ENCODE peak calls at places on chromosome 15, in five cellular contexts. N, R, M, D and T are unnamed samples.

GRCh38 chr15:24269166-24269571 is 406.4 kb upstream of the NPAP1 start:
- DNase-seq in R (no peak), N (peak; percentile 41), D (no peak), M (no peak), T (no peak)

GRCh38 chr15:63996794-63997357 is 49.4 kb downstream of the DAPK2 start:
- DNase-seq in M (no peak), R (no peak), D (no peak), N (no peak), T (no peak)

GRCh38 chr15:70539912-70540520 is 223.3 kb downstream of the UACA start:
- DNase-seq in M (no peak), D (no peak), N (no peak), R (no peak), T (no peak)

GRCh38 chr15:43433160-43433559 is 59.8 kb downstream of the TP53BP1 start:
- DNase-seq in R (no peak), N (no peak), D (no peak), M (no peak), T (no peak)

GRCh38 chr15:51082246-51082645 is 12.5 kb downstream of the TNFAIP8L3 start:
- DNase-seq in M (no peak), N (no peak), D (no peak), R (no peak), T (no peak)

GRCh38 chr15:32671339-32672325 is 30.1 kb downstream of the SCG5 start:
- DNase-seq in N (no peak), M (no peak), R (no peak), D (no peak), T (no peak)

GRCh38 chr15:77644543-77645247 is 12.0 kb upstream of the LINGO1 start:
- DNase-seq in D (no peak), R (no peak), N (no peak), M (no peak), T (no peak)

GRCh38 chr15:90025461-90026033 is 24.4 kb downstream of the ZNF710 start:
- DNase-seq in D (no peak), R (no peak), N (no peak), M (peak; percentile 34), T (no peak)

GRCh38 chr15:100836501-100836900 is 43.1 kb upstream of the ALDH1A3 start:
- DNase-seq in N (no peak), D (no peak), M (peak; percentile 82), R (no peak), T (no peak)

GRCh38 chr15:69222002-69222474 is 61.6 kb downstream of the GLCE start:
- DNase-seq in D (no peak), R (no peak), M (no peak), N (peak; percentile 25), T (no peak)

GRCh38 chr15:67096536-67097294 is 31.3 kb downstream of the SMAD3 start:
- DNase-seq in N (no peak), D (no peak), R (no peak), M (no peak), T (no peak)
- H3K4me3 ChIP-seq in N (no peak overlapping the region), D (no peak overlapping the region), R (no peak overlapping the region), M (no peak overlapping the region), T (no peak overlapping the region)

GRCh38 chr15:73862276-73862675 is 11.1 kb upstream of the TBC1D21 start:
- DNase-seq in M (no peak), N (no peak), D (no peak), R (no peak), T (no peak)
- H3K27me3 ChIP-seq in M (peaks cover 55% of the 10 kb centered on the region), N (no peaks in the 10 kb centered on the region), D (peaks cover 55% of the 10 kb centered on the region), R (no peaks in the 10 kb centered on the region), T (peaks cover 24% of the 10 kb centered on the region)

GRCh38 chr15:85687329-85687728 is 107.4 kb downstream of the KLHL25 start:
- DNase-seq in N (no peak), R (no peak), D (no peak), M (no peak), T (no peak)
- H3K4me3 ChIP-seq in N (no peak overlapping the region), R (peak overlapping the region; percentile 0), D (no peak overlapping the region), M (no peak overlapping the region), T (no peak overlapping the region)

GRCh38 chr15:66142341-66142740 is 111.2 kb downstream of the MEGF11 start:
- DNase-seq in N (no peak), D (no peak), M (no peak), R (no peak), T (no peak)
- H3K27me3 ChIP-seq in N (no peaks in the 10 kb centered on the region), D (no peaks in the 10 kb centered on the region), M (peaks cover 72% of the 10 kb centered on the region), R (no peaks in the 10 kb centered on the region), T (no peaks in the 10 kb centered on the region)

DNA sequence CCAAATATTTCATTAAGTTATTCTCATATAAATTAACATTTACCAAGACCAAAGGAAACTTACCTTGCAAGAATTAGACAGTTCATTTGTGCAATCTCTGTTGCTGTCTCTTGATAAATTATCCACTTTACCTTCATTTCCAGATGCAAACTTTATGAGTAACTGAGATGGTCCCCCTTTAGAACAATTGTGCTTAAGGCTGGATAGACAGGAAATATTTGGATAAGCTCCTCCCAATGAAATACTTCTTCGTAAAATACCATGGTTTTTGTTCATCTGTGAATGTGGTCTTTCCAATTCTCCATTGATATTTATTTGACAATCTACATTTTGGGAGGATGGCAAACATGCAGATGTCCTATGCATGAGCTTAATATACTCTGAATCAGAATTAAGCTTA is 78.2 kb downstream of the NEDD4 start:
- DNase-seq in R (no peak), N (no peak), M (peak; percentile 52), D (no peak), T (no peak)
- H3K4me3 ChIP-seq in R (no peak overlapping the region), N (no peak overlapping the region), M (peak overlapping the region; percentile 63), D (no peak overlapping the region), T (no peak overlapping the region)

DNA sequence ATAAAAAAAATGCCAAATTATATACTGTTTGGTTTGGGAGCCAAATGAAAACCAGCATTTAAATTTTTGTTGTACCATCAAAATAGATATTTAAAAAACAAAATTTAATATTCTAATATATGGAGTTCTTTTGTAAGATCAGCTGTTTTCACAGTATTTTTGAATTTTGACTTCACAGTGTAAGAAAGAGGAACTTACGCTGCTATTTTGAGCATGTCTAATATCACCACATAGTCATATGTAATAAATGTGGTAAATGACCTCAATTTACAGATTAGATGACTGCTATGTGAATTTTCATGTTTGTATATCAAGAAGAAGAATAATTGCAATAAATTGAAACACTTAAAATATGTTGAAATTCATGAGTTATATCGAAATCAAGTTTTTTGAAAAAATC is 189.6 kb downstream of the ARRDC4 start:
- DNase-seq in N (no peak), D (no peak), M (no peak), R (no peak), T (no peak)
- H3K27me3 ChIP-seq in N (no peaks in the 10 kb centered on the region), D (no peaks in the 10 kb centered on the region), M (no peaks in the 10 kb centered on the region), R (no peaks in the 10 kb centered on the region), T (no peaks in the 10 kb centered on the region)

GRCh38 chr15:61598655-61599054 is 369.6 kb upstream of the RORA start:
- DNase-seq in D (no peak), R (no peak), N (no peak), M (no peak), T (no peak)
- H3K4me3 ChIP-seq in D (no peak overlapping the region), R (no peak overlapping the region), N (no peak overlapping the region), M (no peak overlapping the region), T (no peak overlapping the region)

DNA sequence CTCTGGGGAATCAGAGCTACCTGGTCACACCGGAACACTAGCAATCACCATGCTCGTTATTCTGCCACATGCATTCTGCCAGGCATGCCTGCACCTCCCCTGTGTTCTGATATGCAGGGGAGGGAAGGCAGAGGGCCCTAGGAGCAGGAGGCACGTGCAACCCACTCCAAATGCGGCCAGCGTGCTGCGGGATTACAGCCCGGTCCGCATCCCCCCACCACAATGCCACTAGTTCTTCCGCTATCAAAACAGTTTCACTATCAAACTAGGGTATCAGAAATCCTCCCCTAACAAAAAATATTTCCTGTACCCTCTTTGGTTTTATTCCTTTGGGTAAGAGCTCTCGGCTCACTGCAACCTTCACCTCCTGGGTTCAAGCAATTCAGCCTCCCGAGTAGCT is 223.2 kb upstream of the IGF1R start:
- DNase-seq in M (no peak), R (no peak), D (no peak), N (no peak), T (no peak)
- H3K27me3 ChIP-seq in M (peaks cover 62% of the 10 kb centered on the region), R (no peaks in the 10 kb centered on the region), D (peaks cover 8% of the 10 kb centered on the region), N (no peaks in the 10 kb centered on the region), T (peaks cover 41% of the 10 kb centered on the region)